ENCODE peak calls at places on chromosome 21, in four cellular contexts. D is lung, W is psoas muscle, O is upper lobe of right lung. V is an unnamed sample.

GRCh38 chr21:18228060-18228739 is 16.4 kb upstream of the CHODL start:
- DNase-seq in D (no peak), W (no peak), O (no peak), V (peak; percentile 68)

GRCh38 chr21:31760931-31761330 is 29.0 kb upstream of the SCAF4 start:
- DNase-seq in D (no peak), W (no peak), O (no peak), V (no peak)

GRCh38 chr21:35925497-35925896 is 134.8 kb downstream of the SETD4 start:
- DNase-seq in D (no peak), W (peak; percentile 17), O (no peak), V (no peak)

GRCh38 chr21:31879251-31879650 is 6.4 kb downstream of the HUNK start:
- DNase-seq in D (no peak), W (no peak), O (no peak), V (no peak)

GRCh38 chr21:35145626-35146236 is 96.6 kb upstream of the RUNX1 start:
- DNase-seq in D (no peak), W (no peak), O (no peak), V (no peak)

GRCh38 chr21:15992171-15992570 is 262.4 kb downstream of the USP25 start:
- DNase-seq in D (no peak), W (no peak), O (no peak), V (no peak)

GRCh38 chr21:35203093-35204021 is 154.3 kb upstream of the RUNX1 start:
- DNase-seq in D (no peak), W (peak; percentile 43), O (no peak), V (no peak)

GRCh38 chr21:43366656-43367055 is 60.3 kb downstream of the SIK1 start:
- DNase-seq in D (no peak), W (no peak), O (no peak), V (no peak)

GRCh38 chr21:43707462-43707861 is 11.5 kb upstream of the PDXK start:
- DNase-seq in D (no peak), W (no peak), O (no peak), V (no peak)

GRCh38 chr21:28743723-28744122 is 249.0 kb downstream of the LTN1 start:
- DNase-seq in D (no peak), W (no peak), O (no peak), V (no peak)

GRCh38 chr21:28738882-28739281 is 253.8 kb downstream of the LTN1 start:
- DNase-seq in D (no peak), W (no peak), O (no peak), V (no peak)

GRCh38 chr21:28745131-28746055 is 247.3 kb downstream of the LTN1 start:
- DNase-seq in D (peak; percentile 77), W (peak; percentile 62), O (no peak), V (peak; percentile 79)

GRCh38 chr21:28746166-28746565 is 246.5 kb downstream of the LTN1 start:
- DNase-seq in D (no peak), W (no peak), O (no peak), V (no peak)

DNA sequence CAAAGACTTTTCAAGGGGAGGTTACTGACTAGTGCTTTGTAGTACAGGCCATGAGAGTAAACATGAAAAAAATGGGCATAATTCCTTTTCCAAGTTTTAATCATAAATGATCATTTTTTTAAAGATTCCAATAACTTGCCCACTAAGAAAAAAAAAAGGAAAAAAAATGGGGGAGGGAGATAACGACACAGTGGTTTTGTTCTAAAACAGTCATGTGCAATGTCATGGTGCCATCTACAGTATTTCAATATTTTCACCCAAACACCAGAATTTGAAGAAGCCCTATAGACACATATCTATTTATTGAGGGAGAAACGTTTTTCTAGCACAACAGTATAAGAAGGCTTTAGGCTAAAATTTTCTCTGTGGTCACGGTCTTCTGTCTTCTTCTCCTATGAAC is 250.2 kb downstream of the LTN1 start:
- DNase-seq in D (no peak), W (no peak), O (no peak), V (no peak)
- TF ChIP-seq CTCF in D (no peak), W (peak; percentile 14), O (peak; percentile 36), V (no peak)

GRCh38 chr21:38669186-38669585 is 136.5 kb upstream of the ETS2 start:
- DNase-seq in D (no peak), W (no peak), O (no peak), V (no peak)
- TF ChIP-seq CTCF in D (no peak), W (no peak), O (peak; percentile 40), V (no peak)

GRCh38 chr21:29196021-29196663 is 65.7 kb downstream of the MAP3K7CL start:
- DNase-seq in D (peak; percentile 73), W (no peak), O (no peak), V (no peak)
- TF ChIP-seq CTCF in D (no peak), W (no peak), O (peak; percentile 45), V (no peak)

DNA sequence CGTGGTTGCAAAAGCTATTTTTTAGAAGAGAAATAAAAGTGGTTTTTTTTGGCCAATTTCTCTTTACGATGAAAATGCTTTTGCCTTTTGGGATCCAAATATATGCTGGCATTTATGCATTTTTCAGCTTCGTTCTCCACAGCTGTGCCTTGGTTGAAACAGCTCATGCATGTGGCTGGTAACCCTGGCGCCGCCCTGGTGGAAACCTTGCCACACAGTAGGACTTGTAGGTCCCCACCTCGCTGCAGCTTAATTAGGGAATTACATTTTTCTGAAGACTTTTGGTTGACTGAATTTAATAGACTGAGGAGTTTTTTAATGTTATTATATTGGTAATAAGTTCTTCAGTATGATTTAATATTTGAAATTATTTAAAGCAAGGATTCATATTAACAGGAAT is 12.7 kb upstream of the PCP4 start:
- DNase-seq in D (no peak), W (no peak), O (no peak), V (no peak)
- TF ChIP-seq CTCF in D (no peak), W (no peak), O (peak; percentile 8), V (no peak)

DNA sequence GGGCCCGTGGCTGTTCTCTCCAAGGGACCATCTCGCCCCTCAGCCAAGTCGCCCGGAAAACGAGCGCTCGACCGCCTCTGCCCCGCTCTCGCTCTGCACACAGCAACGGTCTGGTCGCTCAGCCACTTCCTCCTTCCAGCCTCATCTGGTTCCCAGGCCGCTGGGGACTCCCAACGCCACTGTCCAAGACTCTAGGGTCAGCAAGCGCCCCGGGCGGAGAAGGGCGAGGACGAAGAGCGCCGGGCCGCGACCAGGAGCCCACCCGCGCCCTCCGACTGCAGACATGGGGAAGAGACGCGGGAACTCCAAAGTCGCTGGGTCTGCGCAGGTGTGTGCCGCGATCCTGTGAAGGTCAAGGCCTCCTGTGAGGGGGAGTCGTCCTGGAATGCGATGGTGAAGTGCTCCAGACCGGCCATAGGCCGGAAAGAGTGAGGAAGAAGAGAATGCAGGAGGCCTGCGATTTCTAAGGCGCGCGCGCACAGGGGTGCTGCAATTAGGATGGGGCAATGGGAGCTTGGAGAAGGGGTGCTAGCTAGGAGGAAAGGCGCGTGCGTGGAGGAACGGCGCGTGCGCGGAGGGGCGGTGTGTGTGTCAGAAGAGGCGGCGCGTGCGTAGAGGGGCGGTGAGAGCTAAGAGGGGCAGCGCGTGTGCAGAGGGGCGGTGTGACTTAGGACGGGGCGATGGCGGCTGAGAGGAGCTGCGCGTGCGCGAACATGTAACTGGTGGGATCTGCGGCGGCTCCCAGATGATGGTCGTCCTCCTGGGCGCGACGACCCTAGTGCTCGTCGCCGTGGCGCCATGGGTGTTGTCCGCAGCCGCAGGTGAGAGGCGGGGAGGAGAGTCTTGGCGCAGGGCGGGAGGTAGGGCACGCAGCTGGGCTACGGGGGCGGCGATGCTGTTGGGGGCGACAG is at the start of gene IFNAR1:
- DNase-seq in D (peak; percentile 99), W (peak; percentile 99), O (peak; percentile 100), V (peak; percentile 98)
- TF ChIP-seq CTCF in D (no peak), W (no peak), O (no peak), V (no peak)

DNA sequence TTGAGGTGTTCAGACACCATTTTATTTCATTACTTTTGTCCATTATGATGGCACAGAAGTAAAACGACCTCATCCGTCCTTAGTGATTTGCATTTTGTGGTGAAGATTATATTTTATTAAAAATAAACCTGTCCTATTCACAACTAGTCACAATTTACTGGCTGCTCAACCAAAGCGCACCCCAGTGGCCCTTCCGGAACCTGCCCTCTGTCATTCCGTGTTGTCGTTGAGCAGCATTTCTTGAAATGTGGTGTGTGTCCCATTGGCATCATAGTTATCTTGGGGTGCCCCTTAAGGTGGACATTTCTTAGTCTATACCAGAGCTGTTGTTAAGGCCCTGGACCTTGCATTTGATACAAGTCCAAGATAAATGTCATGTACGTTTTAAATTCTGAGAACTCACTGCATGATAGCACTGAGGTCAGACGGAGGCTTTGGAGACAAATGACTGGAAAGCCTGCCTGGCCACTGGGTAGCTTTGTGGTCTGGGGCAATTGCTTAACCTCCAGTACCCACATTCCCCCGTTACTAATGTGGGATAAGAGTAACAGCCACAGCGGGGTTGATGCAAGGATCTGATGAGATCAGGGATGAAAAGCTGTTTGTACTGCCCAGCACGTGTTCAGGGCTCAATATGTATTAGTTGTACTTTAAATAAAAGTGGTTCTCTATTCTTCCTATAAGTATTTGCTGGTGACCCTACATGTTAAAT is 36.2 kb downstream of the BACH1 start:
- DNase-seq in D (no peak), W (no peak), O (no peak), V (no peak)
- TF ChIP-seq CTCF in D (no peak), W (no peak), O (no peak), V (no peak)

GRCh38 chr21:45833437-45833836 is 148.1 kb upstream of the COL6A1 start:
- DNase-seq in D (no peak), W (no peak), O (no peak), V (no peak)
- TF ChIP-seq CTCF in D (no peak), W (no peak), O (no peak), V (no peak)

GRCh38 chr21:25872271-25872670 is 137.5 kb downstream of the GABPA start:
- DNase-seq in D (no peak), W (no peak), O (no peak), V (no peak)
- TF ChIP-seq CTCF in D (no peak), W (no peak), O (no peak), V (no peak)

V was measured in glutamatergic neuron.